ENCODE peak calls at places on chromosomes 13 and 19, in eight cellular contexts. S is GM06990; K is pons; O is NCI-H2029; H is stimulated activated CD8-positive, alpha-beta memory T cell treated with anti-CD3 and anti-CD28 coated beads, Interleukin-2, amount 100 ng/mL, for 48 hours; T is AG10803; B is endothelial cell; U is progenitor cell of endocrine pancreas. R is an unnamed sample.

GRCh38 chr19:5193192-5193591 is 147.4 kb downstream of the PTPRS start:
- DNase-seq in U (no peak), H (no peak), T (no peak), O (no peak), B (no peak), S (no peak), K (peak), R (no peak)

GRCh38 chr19:3575260-3575741 is 2.6 kb downstream of the HMG20B start:
- DNase-seq in B (peak), U (no peak), H (no peak), O (no peak), T (no peak), K (no peak), S (no peak), R (no peak)

GRCh38 chr19:47020132-47020805 is 632 bp downstream of the NPAS1 start:
- DNase-seq in U (no peak), K (no peak), O (no peak), T (no peak), B (no peak), H (no peak), S (no peak), R (no peak)

GRCh38 chr13:81184556-81185265 is 843.8 kb upstream of the SPRY2 start:
- DNase-seq in H (no peak), S (no peak), T (no peak), B (no peak), K (no peak), U (no peak), O (no peak), R (no peak)

GRCh38 chr19:1076951-1077350 is 10.0 kb downstream of the ARHGAP45 start:
- DNase-seq in H (peak), K (peak), S (peak), O (peak), B (no peak), T (no peak), U (no peak), R (no peak)

GRCh38 chr19:9857920-9858746 is 23.0 kb downstream of the PIN1 start:
- DNase-seq in B (no peak), S (no peak), U (no peak), T (no peak), H (no peak), O (no peak), K (no peak), R (no peak)

GRCh38 chr19:14073925-14074838 is 1.6 kb downstream of the MISP3 start:
- DNase-seq in U (no peak), T (no peak), B (no peak), S (no peak), O (no peak), K (peak), H (no peak), R (no peak)

GRCh38 chr19:15640294-15640903 is at the start of gene CYP4F3:
- DNase-seq in B (no peak), O (peak), H (no peak), K (no peak), U (no peak), S (no peak), T (no peak), R (no peak)

GRCh38 chr19:45558399-45558878 is 26.2 kb downstream of the OPA3 start:
- DNase-seq in B (peak), H (peak), O (no peak), K (peak), U (no peak), S (peak), T (no peak), R (no peak)

GRCh38 chr19:2524361-2524839 is 48.5 kb downstream of the GADD45B start:
- DNase-seq in T (no peak), K (no peak), O (no peak), H (no peak), B (no peak), S (no peak), U (no peak), R (no peak)

GRCh38 chr19:55342044-55342531 is 2.4 kb downstream of the KMT5C start:
- DNase-seq in U (no peak), H (no peak), B (no peak), T (no peak), S (no peak), O (no peak), K (no peak), R (no peak)

GRCh38 chr13:113597386-113598080 is 13.0 kb downstream of the TFDP1 start:
- DNase-seq in K (no peak), B (no peak), S (no peak), T (no peak), U (no peak), H (no peak), O (no peak), R (no peak)

GRCh38 chr19:2061936-2062729 is 11.1 kb upstream of the MKNK2 start:
- DNase-seq in O (no peak), U (no peak), H (no peak), K (no peak), S (no peak), B (no peak), T (no peak), R (no peak)

GRCh38 chr13:77345150-77345780 is 18.4 kb upstream of the MYCBP2 start:
- DNase-seq in T (no peak), B (no peak), O (peak), S (peak), K (no peak), U (no peak), H (no peak), R (no peak)

GRCh38 chr13:50140153-50140552 is 124.9 kb downstream of the KCNRG start:
- DNase-seq in H (no peak), K (no peak), B (no peak), S (no peak), U (no peak), T (no peak), O (no peak), R (no peak)

GRCh38 chr13:77479326-77479725 is 56.2 kb upstream of the SCEL start:
- DNase-seq in H (no peak), K (no peak), B (no peak), U (no peak), T (no peak), S (no peak), O (no peak), R (no peak)